ENCODE peak calls at places on chromosomes 6 and 20, in eight cellular contexts. D is HFFc6; B is natural killer cell; M is MCF 10A; X is stimulated activated CD4-positive, alpha-beta T cell treated with anti-CD3 and anti-CD28 coated beads, Interleukin-12 subunit alpha, Interleukin-12 subunit beta, amount 100 ng/mL, for 48 hours; T is GM23248; R is spleen; V is amniotic stem cell. C is an unnamed sample.

GRCh38 chr6:34990971-34991560 is 102.0 kb downstream of the ANKS1A start:
- DNase-seq in D (peak), B (no peak), M (no peak), X (no peak), T (peak), R (no peak), V (no peak), C (no peak)

GRCh38 chr6:73728548-73729205 is 32.7 kb downstream of the CD109 start:
- DNase-seq in D (no peak), B (no peak), M (no peak), X (peak), T (no peak), R (no peak), V (no peak), C (no peak)

GRCh38 chr6:37077459-37078296 is 72.2 kb downstream of the FGD2 start:
- DNase-seq in D (peak), B (no peak), M (no peak), X (no peak), T (peak), R (no peak), V (peak), C (peak)

GRCh38 chr6:149032599-149033405 is 284.7 kb upstream of the TAB2 start:
- DNase-seq in D (peak), B (no peak), M (peak), X (peak), T (peak), R (no peak), V (peak), C (peak)

GRCh38 chr20:9374480-9374879 is 139.9 kb upstream of the LAMP5 start:
- DNase-seq in D (no peak), B (no peak), M (no peak), X (no peak), T (no peak), R (no peak), V (no peak), C (no peak)

GRCh38 chr6:158772851-158773371 is 46.3 kb downstream of the EZR start:
- DNase-seq in D (no peak), B (no peak), M (peak), X (no peak), T (peak), R (no peak), V (no peak), C (peak)

GRCh38 chr20:50982372-50982771 is 23.8 kb downstream of the MOCS3 start:
- DNase-seq in D (peak), B (no peak), M (peak), X (no peak), T (peak), R (no peak), V (peak), C (peak)

GRCh38 chr6:163180874-163181541 is 233.5 kb upstream of the QKI start:
- DNase-seq in D (no peak), B (no peak), M (peak), X (no peak), T (peak), R (no peak), V (no peak), C (peak)

GRCh38 chr6:2179950-2180349 is 65.5 kb downstream of the GMDS start:
- DNase-seq in D (no peak), B (no peak), M (peak), X (no peak), T (peak), R (no peak), V (no peak), C (no peak)

GRCh38 chr6:11172501-11173337 is 59.7 kb downstream of the NEDD9 start:
- DNase-seq in D (no peak), B (peak), M (peak), X (peak), T (peak), R (peak), V (no peak), C (peak)

GRCh38 chr6:107670792-107671199 is 153.3 kb downstream of the SCML4 start:
- DNase-seq in D (no peak), B (no peak), M (no peak), X (no peak), T (peak), R (peak), V (no peak), C (no peak)

GRCh38 chr20:35988910-35989463 is 20.6 kb downstream of the CNBD2 start:
- DNase-seq in D (no peak), B (no peak), M (no peak), X (no peak), T (peak), R (no peak), V (no peak), C (no peak)

GRCh38 chr6:3282461-3283236 is 23.9 kb downstream of the PSMG4 start:
- DNase-seq in D (no peak), B (no peak), M (no peak), X (no peak), T (no peak), R (peak), V (no peak), C (no peak)

GRCh38 chr6:7621761-7622160 is 31.8 kb downstream of the SNRNP48 start:
- DNase-seq in D (peak), B (no peak), M (no peak), X (no peak), T (peak), R (no peak), V (no peak), C (no peak)

GRCh38 chr20:43325926-43326325 is 131.8 kb upstream of the SRSF6 start:
- DNase-seq in D (no peak), B (no peak), M (no peak), X (no peak), T (no peak), R (no peak), V (no peak), C (no peak)

GRCh38 chr6:56087421-56087820 is 160.0 kb downstream of the COL21A1 start:
- DNase-seq in D (no peak), B (no peak), M (no peak), X (no peak), T (no peak), R (no peak), V (no peak), C (no peak)

GRCh38 chr6:103154779-103155572 is 1704.7 kb downstream of the HACE1 start:
- DNase-seq in D (no peak), B (no peak), M (no peak), X (no peak), T (no peak), R (no peak), V (no peak), C (no peak)

GRCh38 chr6:26487466-26487865 is 12.6 kb upstream of the BTN1A1 start:
- DNase-seq in D (no peak), B (no peak), M (no peak), X (no peak), T (no peak), R (no peak), V (no peak), C (no peak)

GRCh38 chr6:88650029-88650619 is 313.3 kb downstream of the RNGTT start:
- DNase-seq in D (peak), B (no peak), M (peak), X (no peak), T (peak), R (no peak), V (peak), C (no peak)

GRCh38 chr6:75169689-75170088 is 36.2 kb downstream of the COL12A1 start:
- DNase-seq in D (no peak), B (no peak), M (no peak), X (no peak), T (no peak), R (no peak), V (no peak), C (no peak)

GRCh38 chr6:89500486-89501020 is 67.6 kb downstream of the ANKRD6 start:
- DNase-seq in D (no peak), B (no peak), M (no peak), X (no peak), T (no peak), R (no peak), V (no peak), C (no peak)

GRCh38 chr6:106628658-106629102 is 618 bp downstream of the RTN4IP1 start:
- DNase-seq in D (no peak), B (no peak), M (no peak), X (no peak), T (no peak), R (no peak), V (no peak), C (no peak)